ENCODE peak calls at places on chromosome 21, in four cellular contexts. C, H, T and A are unnamed samples.

GRCh38 chr21:34640858-34641257 is 25.9 kb upstream of the RCAN1 start:
- DNase-seq in C (peak; percentile 85), H (no peak), T (peak; percentile 17), A (peak; percentile 36)

GRCh38 chr21:35850029-35850428 is 210.3 kb downstream of the SETD4 start:
- DNase-seq in C (peak; percentile 82), H (no peak), T (no peak), A (peak; percentile 8)

GRCh38 chr21:36696640-36697472 is 2.1 kb upstream of the SIM2 start:
- DNase-seq in C (peak; percentile 6), H (no peak), T (no peak), A (no peak)

GRCh38 chr21:19695796-19696195 is 1292.2 kb upstream of the TMPRSS15 start:
- DNase-seq in C (no peak), H (no peak), T (no peak), A (no peak)

GRCh38 chr21:14243877-14244276 is 27.9 kb downstream of the RBM11 start:
- DNase-seq in C (no peak), H (no peak), T (no peak), A (no peak)

GRCh38 chr21:34668803-34669148 is at the start of gene CLIC6:
- DNase-seq in C (no peak), H (no peak), T (no peak), A (no peak)

GRCh38 chr21:25980710-25981109 is 189.9 kb downstream of the APP start:
- DNase-seq in C (no peak), H (no peak), T (peak; percentile 42), A (no peak)

GRCh38 chr21:20617130-20617529 is 381.1 kb upstream of the NCAM2 start:
- DNase-seq in C (no peak), H (no peak), T (no peak), A (no peak)

GRCh38 chr21:37670883-37671282 is 245.4 kb downstream of the KCNJ6 start:
- DNase-seq in C (peak; percentile 8), H (no peak), T (no peak), A (peak; percentile 43)

GRCh38 chr21:37462087-37462861 is 95.7 kb downstream of the DYRK1A start:
- DNase-seq in C (no peak), H (no peak), T (no peak), A (no peak)

GRCh38 chr21:35768187-35768586 is 292.1 kb downstream of the SETD4 start:
- DNase-seq in C (no peak), H (no peak), T (no peak), A (no peak)

GRCh38 chr21:24941316-24942185 is 665.7 kb downstream of the MRPL39 start:
- DNase-seq in C (no peak), H (no peak), T (no peak), A (no peak)

GRCh38 chr21:39373634-39374033 is 24.7 kb upstream of the HMGN1 start:
- DNase-seq in C (peak; percentile 47), H (peak; percentile 29), T (no peak), A (peak; percentile 36)

GRCh38 chr21:28220670-28221069 is 772.0 kb downstream of the LTN1 start:
- DNase-seq in C (peak; percentile 39), H (no peak), T (no peak), A (peak; percentile 16)
- H3K27ac ChIP-seq in C (no peak overlapping the region), H (no peak overlapping the region), T (no peak overlapping the region), A (no peak overlapping the region)

GRCh38 chr21:44348861-44349260 is 4.6 kb upstream of the TRPM2 start:
- DNase-seq in C (no peak), H (no peak), T (no peak), A (no peak)

GRCh38 chr21:44349416-44349846 is 4.0 kb upstream of the TRPM2 start:
- DNase-seq in C (no peak), H (no peak), T (no peak), A (no peak)

GRCh38 chr21:44351535-44352252 is 1.7 kb upstream of the TRPM2 start:
- DNase-seq in C (no peak), H (no peak), T (no peak), A (no peak)

GRCh38 chr21:44350773-44351481 is 2.5 kb upstream of the TRPM2 start:
- DNase-seq in C (no peak), H (no peak), T (no peak), A (no peak)

GRCh38 chr21:44349847-44350772 is 3.3 kb upstream of the TRPM2 start:
- DNase-seq in C (no peak), H (no peak), T (no peak), A (no peak)
- H3K9ac ChIP-seq in C (no peak overlapping the region), H (no peak overlapping the region), T (no peak overlapping the region), A (no peak overlapping the region)

DNA sequence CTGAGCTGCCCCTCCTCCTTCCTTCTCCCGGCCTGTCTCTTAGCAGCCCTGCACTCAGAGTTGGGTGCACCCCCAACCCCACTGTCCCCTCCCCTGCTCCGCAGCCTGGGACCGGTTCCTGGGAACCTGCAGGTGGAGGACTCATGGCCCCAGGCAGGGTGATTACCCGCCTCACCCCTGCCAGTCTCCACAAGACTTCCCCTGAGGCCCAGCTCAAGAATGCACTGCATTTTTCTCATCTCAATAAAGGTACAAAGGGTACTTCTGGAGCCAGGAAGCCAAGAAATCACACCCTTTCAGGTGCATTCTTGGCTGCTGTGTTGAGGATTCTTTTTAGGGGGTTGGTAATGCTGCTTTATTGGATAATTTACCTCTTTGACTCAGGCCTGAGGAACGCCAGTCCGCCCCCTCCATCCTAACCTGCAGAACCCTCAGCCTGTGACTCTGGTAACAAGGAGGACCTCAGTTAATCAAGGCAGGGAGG is 126.3 kb upstream of the TMPRSS2 start:
- DNase-seq in C (no peak), H (no peak), T (peak; percentile 98), A (no peak)
- H3K9me1 ChIP-seq in C (peaks cover 6% of the 10 kb centered on the region), H (no peaks in the 10 kb centered on the region), T (no peaks in the 10 kb centered on the region), A (no peaks in the 10 kb centered on the region)

GRCh38 chr21:42525676-42526378 is 12.2 kb downstream of the SLC37A1 start:
- DNase-seq in C (no peak), H (no peak), T (no peak), A (no peak)
- H3K27ac ChIP-seq in C (no peak overlapping the region), H (no peak overlapping the region), T (no peak overlapping the region), A (no peak overlapping the region)

GRCh38 chr21:16116798-16117197 is 387.0 kb downstream of the USP25 start:
- DNase-seq in C (peak; percentile 77), H (no peak), T (no peak), A (peak; percentile 89)
- H3K9ac ChIP-seq in C (no peak overlapping the region), H (no peak overlapping the region), T (no peak overlapping the region), A (peak overlapping the region; percentile 94)

GRCh38 chr21:31252091-31252490 is 92.0 kb downstream of the TIAM1 start:
- DNase-seq in C (no peak), H (no peak), T (no peak), A (no peak)
- H3K9me1 ChIP-seq in C (no peaks in the 10 kb centered on the region), H (no peaks in the 10 kb centered on the region), T (no peaks in the 10 kb centered on the region), A (no peaks in the 10 kb centered on the region)

DNA sequence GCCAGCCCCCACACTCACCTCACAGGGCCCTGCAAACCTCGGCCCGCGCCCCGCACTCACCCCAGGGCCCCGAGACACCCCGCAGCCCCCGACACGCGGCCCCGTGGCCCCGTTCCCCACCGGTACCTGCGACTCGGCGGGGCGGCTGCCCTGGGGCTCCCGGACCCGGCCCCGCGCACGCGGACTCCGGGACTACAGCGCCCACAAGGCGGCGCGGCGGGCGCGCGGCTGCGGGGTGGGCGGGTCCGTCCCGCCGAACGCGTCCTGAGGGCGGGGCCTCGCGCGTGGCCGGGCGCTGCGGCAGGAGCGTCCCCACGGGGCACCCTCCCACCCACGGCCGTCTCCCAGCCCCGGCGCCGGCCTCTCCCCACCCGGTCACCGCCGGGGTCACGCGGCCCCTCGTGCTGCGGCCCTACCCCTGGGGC is at the start of gene SLC19A1:
- DNase-seq in C (peak; percentile 48), H (peak; percentile 98), T (no peak), A (peak; percentile 32)
- H3K27ac ChIP-seq in C (peak within 1 kb of the TSS; percentile 15), H (peak within 1 kb of the TSS; percentile 54), T (no peak within 1 kb of the TSS), A (peak within 1 kb of the TSS; percentile 36)

GRCh38 chr21:16134134-16134533 is 404.4 kb downstream of the USP25 start:
- DNase-seq in C (no peak), H (no peak), T (no peak), A (no peak)
- H3K9ac ChIP-seq in C (no peak overlapping the region), H (no peak overlapping the region), T (no peak overlapping the region), A (no peak overlapping the region)

GRCh38 chr21:32562915-32563314 is 22.4 kb downstream of the TCP10L start:
- DNase-seq in C (no peak), H (no peak), T (no peak), A (peak; percentile 10)
- H3K9me1 ChIP-seq in C (no peaks in the 10 kb centered on the region), H (no peaks in the 10 kb centered on the region), T (no peaks in the 10 kb centered on the region), A (no peaks in the 10 kb centered on the region)